ENCODE peak calls at places on chromosomes 5 and 9, in five cellular contexts. One of them, this sample, is unnamed. For H3K4me1, the result is how much of the 10 kb centered on the place peaks cover.

GRCh38 chr9:74025402-74025894 is 471.7 kb upstream of the RORB start:
- DNase-seq in K562: no peak
- DNase-seq in HepG2: peak
- DNase-seq in A549: no peak
- DNase-seq in H1: no peak
- DNase-seq in this sample: no peak

GRCh38 chr5:109739741-109740140 is 50.0 kb downstream of the MAN2A1 start:
- DNase-seq in K562: no peak
- DNase-seq in H1: no peak
- DNase-seq in HepG2: no peak
- DNase-seq in A549: no peak
- DNase-seq in this sample: peak

GRCh38 chr9:86652696-86653095 is 294.6 kb downstream of the GAS1 start:
- DNase-seq in HepG2: no peak
- DNase-seq in K562: no peak
- DNase-seq in A549: no peak
- DNase-seq in H1: no peak
- DNase-seq in this sample: no peak

GRCh38 chr9:101387871-101388506 is 3.2 kb upstream of the BAAT start:
- DNase-seq in A549: no peak
- DNase-seq in HepG2: peak
- DNase-seq in K562: peak
- DNase-seq in H1: no peak
- DNase-seq in this sample: peak

GRCh38 chr5:79330071-79330470 is 94.1 kb downstream of the JMY start:
- DNase-seq in K562: no peak
- DNase-seq in A549: no peak
- DNase-seq in H1: no peak
- DNase-seq in HepG2: peak
- DNase-seq in this sample: no peak

GRCh38 chr5:14187660-14188059 is 44.5 kb downstream of the TRIO start:
- DNase-seq in A549: no peak
- DNase-seq in H1: no peak
- DNase-seq in HepG2: no peak
- DNase-seq in K562: no peak
- DNase-seq in this sample: peak

GRCh38 chr5:157593036-157593435 is 17.5 kb upstream of the ADAM19 start:
- DNase-seq in HepG2: no peak
- DNase-seq in H1: no peak
- DNase-seq in K562: no peak
- DNase-seq in A549: no peak
- DNase-seq in this sample: no peak

GRCh38 chr9:9912459-9912858 is 700.3 kb downstream of the PTPRD start:
- DNase-seq in H1: no peak
- DNase-seq in A549: no peak
- DNase-seq in K562: no peak
- DNase-seq in HepG2: no peak
- DNase-seq in this sample: peak

GRCh38 chr9:136529516-136530471 is 16.1 kb downstream of the NOTCH1 start:
- DNase-seq in HepG2: no peak
- DNase-seq in A549: no peak
- DNase-seq in H1: no peak
- DNase-seq in K562: no peak
- DNase-seq in this sample: peak

GRCh38 chr5:76787237-76787636 is 31.6 kb upstream of the F2RL1 start:
- DNase-seq in K562: no peak
- DNase-seq in HepG2: peak
- DNase-seq in A549: no peak
- DNase-seq in H1: no peak
- DNase-seq in this sample: peak

GRCh38 chr5:20610650-20611049 is 622.6 kb upstream of the CDH18 start:
- DNase-seq in HepG2: no peak
- DNase-seq in H1: no peak
- DNase-seq in K562: no peak
- DNase-seq in A549: no peak
- DNase-seq in this sample: no peak

GRCh38 chr5:56993241-56993640 is 41.3 kb upstream of the MIER3 start:
- DNase-seq in A549: no peak
- DNase-seq in HepG2: no peak
- DNase-seq in H1: no peak
- DNase-seq in K562: no peak
- DNase-seq in this sample: no peak

GRCh38 chr5:161086456-161086855 is 234.4 kb upstream of the ATP10B start:
- DNase-seq in A549: no peak
- DNase-seq in H1: no peak
- DNase-seq in HepG2: no peak
- DNase-seq in K562: no peak
- DNase-seq in this sample: no peak

GRCh38 chr9:100308965-100309564 is 43.7 kb downstream of the TEX10 start:
- DNase-seq in HepG2: no peak
- DNase-seq in K562: no peak
- DNase-seq in A549: no peak
- DNase-seq in H1: no peak
- DNase-seq in this sample: no peak

GRCh38 chr5:149382517-149383220 is 3.6 kb upstream of the IL17B start:
- DNase-seq in K562: no peak
- DNase-seq in H1: no peak
- DNase-seq in HepG2: no peak
- DNase-seq in A549: no peak
- DNase-seq in this sample: no peak

GRCh38 chr9:113307401-113307975 is 4.3 kb upstream of the RNF183 start:
- DNase-seq in A549: no peak
- DNase-seq in H1: no peak
- DNase-seq in HepG2: no peak
- DNase-seq in K562: no peak
- DNase-seq in this sample: no peak

GRCh38 chr9:126569036-126569435 is 44.7 kb upstream of the LMX1B start:
- DNase-seq in HepG2: no peak
- DNase-seq in A549: no peak
- DNase-seq in H1: no peak
- DNase-seq in K562: no peak
- DNase-seq in this sample: peak

DNA sequence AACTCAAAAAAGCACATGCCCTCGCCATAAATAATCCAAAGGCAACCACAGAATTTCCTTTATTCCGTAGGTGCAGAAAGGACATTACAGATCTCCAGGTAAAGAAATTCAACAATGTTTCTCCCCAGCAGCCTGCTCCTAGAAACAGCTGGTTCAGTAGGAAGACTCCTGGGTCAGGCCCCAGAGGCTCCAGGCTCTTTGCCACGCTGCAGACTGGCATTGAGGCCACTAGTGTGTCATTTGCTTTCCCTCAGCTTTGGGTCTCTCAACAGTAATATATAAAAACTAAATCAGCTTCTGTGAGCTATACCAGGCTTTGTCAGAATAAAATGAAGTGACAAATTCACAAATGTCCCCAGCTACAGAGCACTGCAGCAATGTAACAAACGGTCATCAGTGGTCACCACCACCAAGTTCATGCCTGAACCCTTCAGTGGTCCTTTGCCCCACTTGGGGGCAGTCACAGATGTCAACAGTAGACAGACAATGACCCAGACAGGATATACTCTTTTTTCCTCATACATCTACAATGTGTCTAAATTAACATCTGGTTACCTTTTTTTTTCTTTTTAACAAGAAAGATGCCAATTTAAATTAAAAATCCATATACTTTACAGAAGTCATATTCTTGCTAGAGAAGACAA is 93.5 kb downstream of the MARCHF3 start:
- DNase-seq in A549: no peak
- DNase-seq in HepG2: no peak
- DNase-seq in K562: no peak
- DNase-seq in H1: no peak
- DNase-seq in this sample: no peak
- TF ChIP-seq JUN in A549: no peak
- TF ChIP-seq JUN in HepG2: no peak
- TF ChIP-seq JUN in K562: no peak
- TF ChIP-seq JUN in H1: no peak
- TF ChIP-seq JUN in this sample: no peak

DNA sequence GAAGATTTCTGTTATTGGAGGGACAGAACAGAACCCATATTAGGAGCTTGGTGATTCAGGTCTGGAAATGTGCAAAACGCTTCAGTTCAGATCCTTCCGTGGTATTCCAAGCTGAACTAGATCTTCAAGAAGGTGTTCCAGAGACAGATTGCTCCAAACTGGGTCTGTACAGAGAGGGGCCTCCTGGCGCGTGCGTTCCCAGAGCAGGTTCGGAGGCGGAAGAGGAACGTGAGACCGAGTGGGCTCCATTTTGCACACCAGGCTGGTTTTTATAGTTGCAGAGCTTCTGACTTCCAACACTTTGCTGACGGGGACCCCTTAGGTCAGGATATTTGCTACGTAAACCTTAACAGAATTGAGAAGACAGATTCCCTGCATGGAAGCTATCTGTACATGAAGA is 16.7 kb upstream of the RPL26L1 start:
- DNase-seq in HepG2: no peak
- DNase-seq in H1: no peak
- DNase-seq in K562: no peak
- DNase-seq in A549: no peak
- DNase-seq in this sample: no peak
- H3K4me1 ChIP-seq in HepG2: under half
- H3K4me1 ChIP-seq in H1: under half
- H3K4me1 ChIP-seq in K562: under half
- H3K4me1 ChIP-seq in A549: under half
- H3K4me1 ChIP-seq in this sample: under half

GRCh38 chr9:123712399-123712798 is 217.5 kb downstream of the DENND1A start:
- DNase-seq in A549: no peak
- DNase-seq in HepG2: no peak
- DNase-seq in H1: no peak
- DNase-seq in K562: no peak
- DNase-seq in this sample: no peak
- TF ChIP-seq JUN in A549: no peak
- TF ChIP-seq JUN in HepG2: no peak
- TF ChIP-seq JUN in H1: no peak
- TF ChIP-seq JUN in K562: no peak
- TF ChIP-seq JUN in this sample: no peak

GRCh38 chr5:142539154-142539740 is 146.6 kb downstream of the FGF1 start:
- DNase-seq in H1: no peak
- DNase-seq in K562: no peak
- DNase-seq in HepG2: no peak
- DNase-seq in A549: no peak
- DNase-seq in this sample: no peak

GRCh38 chr5:142537938-142538337 is 148.0 kb downstream of the FGF1 start:
- DNase-seq in HepG2: no peak
- DNase-seq in H1: no peak
- DNase-seq in K562: no peak
- DNase-seq in A549: no peak
- DNase-seq in this sample: no peak

GRCh38 chr5:142543951-142544753 is 141.7 kb downstream of the FGF1 start:
- DNase-seq in HepG2: no peak
- DNase-seq in A549: no peak
- DNase-seq in K562: no peak
- DNase-seq in H1: no peak
- DNase-seq in this sample: no peak

GRCh38 chr5:142542906-142543305 is 143.0 kb downstream of the FGF1 start:
- DNase-seq in K562: no peak
- DNase-seq in HepG2: no peak
- DNase-seq in H1: no peak
- DNase-seq in A549: no peak
- DNase-seq in this sample: peak

DNA sequence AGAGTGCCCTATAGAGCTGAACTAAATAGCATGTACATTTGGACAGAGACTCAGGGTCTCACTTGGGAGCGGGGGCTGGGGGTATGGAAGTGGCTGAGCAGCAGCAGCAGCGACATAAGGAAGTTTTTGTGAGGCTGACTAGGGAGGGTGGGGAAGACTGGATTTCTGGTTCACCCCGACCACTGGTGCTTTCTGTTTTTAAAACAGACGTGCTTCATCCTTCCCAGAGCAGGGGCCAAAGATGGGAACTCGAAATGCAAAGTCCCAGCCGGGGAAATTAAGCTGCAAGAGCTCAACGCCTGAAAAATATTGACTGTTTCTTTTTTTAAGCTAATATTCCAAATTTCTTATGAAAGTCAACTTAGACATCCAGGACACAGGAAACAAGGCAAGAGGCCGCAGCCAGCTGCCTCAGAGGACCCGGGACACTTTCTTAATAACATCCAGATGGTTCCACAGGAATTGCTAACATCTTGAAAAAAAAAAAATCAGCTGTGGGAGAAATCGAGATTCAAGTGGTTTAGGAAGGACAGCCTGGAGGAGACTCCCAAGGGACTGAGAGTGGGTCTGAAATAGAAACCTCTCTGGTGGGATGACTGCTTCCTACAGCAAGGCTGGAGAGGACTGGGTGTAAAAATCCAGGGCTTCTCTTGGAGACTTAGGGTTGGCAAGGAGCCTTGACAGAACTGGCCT is 145.0 kb downstream of the FGF1 start:
- DNase-seq in A549: no peak
- DNase-seq in HepG2: no peak
- DNase-seq in K562: no peak
- DNase-seq in H1: no peak
- DNase-seq in this sample: no peak
- H3K4me1 ChIP-seq in A549: under half
- H3K4me1 ChIP-seq in HepG2: under half
- H3K4me1 ChIP-seq in K562: under half
- H3K4me1 ChIP-seq in H1: under half
- H3K4me1 ChIP-seq in this sample: under half

GRCh38 chr9:124047106-124047716 is 35.6 kb downstream of the LHX2 start:
- DNase-seq in H1: no peak
- DNase-seq in K562: no peak
- DNase-seq in A549: no peak
- DNase-seq in HepG2: no peak
- DNase-seq in this sample: peak

GRCh38 chr9:124044448-124044847 is 32.9 kb downstream of the LHX2 start:
- DNase-seq in HepG2: no peak
- DNase-seq in H1: no peak
- DNase-seq in K562: no peak
- DNase-seq in A549: no peak
- DNase-seq in this sample: no peak

GRCh38 chr9:124046189-124046588 is 34.6 kb downstream of the LHX2 start:
- DNase-seq in H1: no peak
- DNase-seq in A549: no peak
- DNase-seq in HepG2: no peak
- DNase-seq in K562: no peak
- DNase-seq in this sample: no peak

GRCh38 chr9:124045830-124046177 is 34.2 kb downstream of the LHX2 start:
- DNase-seq in HepG2: no peak
- DNase-seq in K562: no peak
- DNase-seq in A549: no peak
- DNase-seq in H1: no peak
- DNase-seq in this sample: no peak

DNA sequence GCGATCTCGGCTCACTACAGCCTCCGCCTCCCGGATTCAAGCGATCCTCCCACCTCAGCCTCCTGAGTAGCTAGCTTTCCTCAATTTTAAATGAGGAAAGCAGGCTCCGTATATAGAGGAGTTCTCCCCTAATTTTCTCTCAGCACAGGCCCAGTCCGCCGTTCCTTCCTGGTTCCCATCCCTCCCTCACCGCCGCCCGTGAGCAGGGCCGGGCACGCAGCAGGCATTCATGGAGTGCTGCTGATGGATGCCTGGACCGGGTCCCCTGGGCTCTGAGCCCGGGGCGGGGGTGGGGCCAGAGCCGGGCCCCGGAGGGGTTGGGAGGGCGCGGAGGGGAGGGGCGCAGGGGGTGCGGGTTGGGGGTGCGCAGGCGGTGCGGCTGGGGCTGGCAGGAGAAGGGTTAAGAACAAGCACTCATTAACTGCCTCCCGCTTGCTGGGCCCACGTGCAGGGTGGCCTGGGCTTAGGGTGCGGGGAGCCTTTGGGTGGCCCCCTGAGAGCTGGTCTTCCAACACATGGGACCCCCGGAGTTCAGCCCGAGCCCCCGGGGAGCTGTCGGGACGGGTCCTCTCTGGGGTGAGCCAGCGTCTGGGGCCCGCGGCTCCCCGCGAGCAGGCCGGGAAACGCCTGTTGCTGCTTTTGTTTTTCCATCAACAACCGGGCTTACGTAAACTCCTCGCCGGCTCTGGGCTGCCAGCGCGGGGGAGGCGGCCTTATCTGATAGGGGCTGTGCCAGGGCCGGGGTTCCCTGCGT is 33.7 kb downstream of the LHX2 start:
- DNase-seq in HepG2: no peak
- DNase-seq in H1: no peak
- DNase-seq in K562: peak
- DNase-seq in A549: no peak
- DNase-seq in this sample: peak
- TF ChIP-seq JUN in HepG2: no peak
- TF ChIP-seq JUN in H1: no peak
- TF ChIP-seq JUN in K562: no peak
- TF ChIP-seq JUN in A549: no peak
- TF ChIP-seq JUN in this sample: no peak

This sample was measured in endothelial cell of umbilical vein.